ENCODE peak calls at places on chromosomes 11 and 22, in ten cellular contexts. Y is heart right ventricle; R is activated CD4-positive, alpha-beta T cell treated with anti-CD3 and anti-CD28 coated beads for 48 hours; A is NCI-H774; E is psoas muscle; O is activated T-cell treated with anti-CD3 and anti-CD28 coated beads for 1 hour; J is fibroblast of mammary gland; B is mucosa of gallbladder; U is cardiac muscle cell; K is CD8-positive, alpha-beta memory T cell. W is an unnamed sample.
A peak's percentile ranks its signal among the peaks of the same experiment; 100 is the strongest.

GRCh38 chr11:1223346-1224108 is 661 bp downstream of the MUC5B start:
- DNase-seq in O (no peak), J (no peak), U (no peak), A (no peak), E (peak; percentile 48), K (peak; percentile 42), B (no peak), Y (peak; percentile 3), R (no peak), W (no peak)

GRCh38 chr11:44945639-44946038 is 5.0 kb downstream of the TP53I11 start:
- DNase-seq in E (peak; percentile 81), K (no peak), O (no peak), A (no peak), R (no peak), J (no peak), Y (peak; percentile 70), U (peak; percentile 44), B (no peak), W (no peak)

GRCh38 chr11:121029153-121029552 is 5.3 kb downstream of the TBCEL start:
- DNase-seq in U (no peak), E (no peak), O (no peak), R (no peak), A (no peak), Y (no peak), B (no peak), K (no peak), J (no peak), W (no peak)

GRCh38 chr11:25838918-25839611 is 492.9 kb upstream of the ANO3 start:
- DNase-seq in J (no peak), A (no peak), Y (no peak), U (no peak), O (no peak), B (no peak), K (no peak), E (no peak), R (no peak), W (no peak)

GRCh38 chr11:8604078-8604723 is 10.2 kb upstream of the STK33 start:
- DNase-seq in Y (peak; percentile 46), B (peak; percentile 46), U (peak; percentile 100), O (no peak), J (peak; percentile 100), K (no peak), R (peak; percentile 66), A (peak; percentile 16), E (peak; percentile 62), W (peak; percentile 68)

GRCh38 chr11:65476632-65477270 is 22.1 kb upstream of the MALAT1 start:
- DNase-seq in J (peak; percentile 64), U (no peak), R (peak; percentile 59), Y (no peak), B (no peak), K (peak; percentile 49), E (peak; percentile 72), O (no peak), A (no peak), W (no peak)

GRCh38 chr11:115161876-115162275 is 342.3 kb downstream of the CADM1 start:
- DNase-seq in E (no peak), K (no peak), Y (no peak), R (no peak), B (no peak), U (no peak), J (no peak), O (no peak), A (no peak), W (no peak)

GRCh38 chr11:66888282-66888681 is 31.4 kb downstream of the LRFN4 start:
- DNase-seq in R (no peak), J (no peak), B (no peak), K (no peak), E (peak; percentile 27), O (no peak), U (no peak), A (no peak), Y (no peak), W (no peak)

GRCh38 chr11:86192858-86193257 is 51.7 kb upstream of the EED start:
- DNase-seq in O (no peak), K (no peak), J (no peak), E (no peak), U (no peak), B (no peak), Y (no peak), R (no peak), A (peak; percentile 47), W (no peak)

GRCh38 chr11:102467080-102467708 is 14.6 kb upstream of the TMEM123 start:
- DNase-seq in J (no peak), A (no peak), E (no peak), B (no peak), Y (no peak), K (no peak), O (no peak), R (no peak), U (no peak), W (no peak)

GRCh38 chr11:61706452-61707400 is 26.5 kb downstream of the DAGLA start:
- DNase-seq in U (no peak), J (no peak), R (no peak), E (no peak), O (no peak), B (no peak), K (no peak), A (no peak), Y (peak; percentile 38), W (no peak)

GRCh38 chr22:20526628-20527355 is 19.4 kb downstream of the MED15 start:
- DNase-seq in O (no peak), J (peak; percentile 85), A (no peak), Y (no peak), R (no peak), B (no peak), K (peak; percentile 27), E (no peak), U (peak; percentile 76), W (no peak)

GRCh38 chr11:45391168-45391850 is 105.2 kb upstream of the SYT13 start:
- DNase-seq in K (no peak), B (no peak), E (no peak), Y (no peak), R (no peak), O (no peak), A (no peak), U (no peak), J (no peak), W (no peak)

GRCh38 chr11:69383372-69383771 is 89.4 kb downstream of the MYEOV start:
- DNase-seq in U (no peak), J (no peak), E (no peak), K (peak; percentile 8), O (no peak), B (no peak), Y (no peak), A (no peak), R (no peak), W (no peak)

GRCh38 chr11:69892237-69892985 is 73.2 kb upstream of the FGF3 start:
- DNase-seq in J (no peak), U (no peak), O (no peak), R (no peak), A (no peak), Y (no peak), K (no peak), B (no peak), E (no peak), W (no peak)

GRCh38 chr11:94307101-94307791 is 2.9 kb downstream of the IZUMO1R start:
- DNase-seq in O (no peak), R (no peak), U (no peak), B (no peak), E (no peak), A (no peak), K (no peak), J (no peak), Y (no peak), W (no peak)

W was measured in activated CD8-positive, alpha-beta T cell treated with anti-CD3 and anti-CD28 coated beads for 36 hours.